ENCODE peak calls at places on chromosomes 7 and 10, in six cellular contexts. P, T, M, Y, E and O are unnamed samples.

GRCh38 chr10:11150255-11150731 is 132.6 kb downstream of the CELF2 start:
- DNase-seq in P (no peak), T (no peak), M (peak; percentile 51), Y (no peak), E (no peak), O (no peak)

GRCh38 chr7:83957333-83957732 is 237.3 kb downstream of the SEMA3A start:
- DNase-seq in P (peak; percentile 19), T (no peak), M (no peak), Y (no peak), E (no peak), O (no peak)

GRCh38 chr10:69492746-69493462 is 41.6 kb downstream of the TSPAN15 start:
- DNase-seq in P (no peak), T (peak; percentile 28), M (no peak), Y (no peak), E (no peak), O (no peak)

GRCh38 chr10:133079836-133080682 is 7.7 kb upstream of the ADGRA1 start:
- DNase-seq in P (no peak), T (no peak), M (no peak), Y (no peak), E (no peak), O (peak; percentile 62)

GRCh38 chr10:33223326-33224014 is 111.0 kb downstream of the NRP1 start:
- DNase-seq in P (no peak), T (no peak), M (no peak), Y (no peak), E (no peak), O (no peak)

GRCh38 chr10:62036186-62037081 is 134.9 kb downstream of the ARID5B start:
- DNase-seq in P (no peak), T (no peak), M (no peak), Y (no peak), E (no peak), O (peak; percentile 30)

GRCh38 chr7:12054830-12055229 is 156.3 kb upstream of the TMEM106B start:
- DNase-seq in P (no peak), T (no peak), M (no peak), Y (no peak), E (no peak), O (no peak)

GRCh38 chr7:30424536-30424935 is 54.0 kb downstream of the NOD1 start:
- DNase-seq in P (no peak), T (no peak), M (no peak), Y (no peak), E (no peak), O (no peak)

GRCh38 chr10:125997586-125997985 is 101.2 kb downstream of the FANK1 start:
- DNase-seq in P (no peak), T (no peak), M (no peak), Y (no peak), E (no peak), O (no peak)

GRCh38 chr10:129952771-129953489 is 11.1 kb downstream of the EBF3 start:
- DNase-seq in P (no peak), T (no peak), M (no peak), Y (no peak), E (no peak), O (no peak)

GRCh38 chr7:99860281-99861127 is 16.3 kb downstream of the OR2AE1 start:
- DNase-seq in P (peak; percentile 95), T (no peak), M (no peak), Y (no peak), E (no peak), O (no peak)

GRCh38 chr7:26356266-26356665 is 64.6 kb downstream of the SNX10 start:
- DNase-seq in P (no peak), T (no peak), M (no peak), Y (no peak), E (no peak), O (no peak)

GRCh38 chr10:122098924-122099323 is 110.0 kb downstream of the TACC2 start:
- DNase-seq in P (no peak), T (no peak), M (no peak), Y (no peak), E (no peak), O (no peak)

GRCh38 chr7:130622866-130623265 is 45.7 kb downstream of the COPG2 start:
- DNase-seq in P (no peak), T (no peak), M (no peak), Y (no peak), E (no peak), O (no peak)

GRCh38 chr7:79653136-79653631 is 199.7 kb upstream of the MAGI2 start:
- DNase-seq in P (no peak), T (no peak), M (no peak), Y (no peak), E (no peak), O (no peak)

GRCh38 chr7:47988496-47989386 is 9.3 kb upstream of the HUS1 start:
- DNase-seq in P (peak; percentile 16), T (no peak), M (peak; percentile 26), Y (peak; percentile 23), E (no peak), O (peak; percentile 48)

GRCh38 chr10:95650232-95650631 is 6.3 kb downstream of the ALDH18A1 start:
- DNase-seq in P (no peak), T (no peak), M (no peak), Y (no peak), E (no peak), O (no peak)

GRCh38 chr10:15704581-15704968 is 15.1 kb downstream of the ITGA8 start:
- DNase-seq in P (peak; percentile 74), T (no peak), M (no peak), Y (no peak), E (no peak), O (no peak)

GRCh38 chr10:12631216-12631615 is 281.9 kb downstream of the CAMK1D start:
- DNase-seq in P (no peak), T (no peak), M (no peak), Y (no peak), E (no peak), O (no peak)

GRCh38 chr10:104925232-104925851 is 284.3 kb downstream of the SORCS3 start:
- DNase-seq in P (peak; percentile 26), T (no peak), M (peak; percentile 60), Y (peak; percentile 70), E (no peak), O (peak; percentile 30)

GRCh38 chr10:30437039-30437781 is 3.2 kb downstream of the MAP3K8 start:
- DNase-seq in P (peak; percentile 66), T (peak; percentile 49), M (peak; percentile 61), Y (no peak), E (no peak), O (peak; percentile 24)

DNA sequence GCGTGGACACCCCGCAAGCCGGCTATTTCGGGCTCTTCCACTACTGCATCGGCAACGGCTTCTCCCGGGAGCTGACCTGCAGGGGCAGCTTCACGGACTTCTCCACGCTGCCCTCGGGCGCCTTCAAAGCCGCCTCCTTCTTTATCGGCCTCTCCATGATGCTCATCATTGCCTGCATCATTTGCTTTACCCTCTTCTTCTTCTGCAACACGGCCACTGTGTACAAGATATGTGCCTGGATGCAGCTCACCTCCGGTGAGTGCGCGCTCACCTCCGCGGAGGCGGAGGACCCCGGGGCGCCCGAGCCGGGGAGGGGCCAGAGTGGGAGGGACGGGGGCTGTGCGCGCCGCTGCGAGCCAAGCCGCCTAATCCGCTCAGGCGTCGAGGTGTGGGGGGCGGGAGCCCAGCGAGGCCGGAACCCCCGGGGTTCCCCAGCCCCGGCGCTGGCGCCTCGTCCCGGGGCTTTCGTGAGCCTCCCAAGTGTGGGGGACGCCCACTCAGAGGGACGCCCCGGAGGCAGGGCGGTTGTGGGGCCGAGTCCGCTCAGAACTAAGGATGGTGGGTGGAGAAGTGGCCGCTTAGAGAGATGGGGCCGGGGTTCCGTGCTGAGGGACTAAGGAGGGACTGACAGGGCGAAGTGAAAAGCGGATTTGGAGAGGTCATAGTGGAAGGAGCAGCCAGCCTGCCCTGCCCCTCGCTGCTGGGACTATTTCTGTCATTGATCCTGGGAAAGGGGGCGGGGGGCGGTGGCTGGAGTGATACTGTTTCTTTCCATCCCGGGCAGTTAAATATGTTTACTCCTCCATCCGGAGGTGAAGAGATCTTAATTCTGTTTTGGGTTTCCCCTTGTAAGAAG is 795 bp downstream of the LHFPL3 start:
- DNase-seq in P (no peak), T (no peak), M (no peak), Y (peak; percentile 75), E (no peak), O (no peak)
- H3K4me3 ChIP-seq in P (peak overlapping the region; percentile 18), T (no peak overlapping the region), M (no peak overlapping the region), Y (peak overlapping the region; percentile 53), E (peak overlapping the region; percentile 52), O (no peak overlapping the region)

DNA sequence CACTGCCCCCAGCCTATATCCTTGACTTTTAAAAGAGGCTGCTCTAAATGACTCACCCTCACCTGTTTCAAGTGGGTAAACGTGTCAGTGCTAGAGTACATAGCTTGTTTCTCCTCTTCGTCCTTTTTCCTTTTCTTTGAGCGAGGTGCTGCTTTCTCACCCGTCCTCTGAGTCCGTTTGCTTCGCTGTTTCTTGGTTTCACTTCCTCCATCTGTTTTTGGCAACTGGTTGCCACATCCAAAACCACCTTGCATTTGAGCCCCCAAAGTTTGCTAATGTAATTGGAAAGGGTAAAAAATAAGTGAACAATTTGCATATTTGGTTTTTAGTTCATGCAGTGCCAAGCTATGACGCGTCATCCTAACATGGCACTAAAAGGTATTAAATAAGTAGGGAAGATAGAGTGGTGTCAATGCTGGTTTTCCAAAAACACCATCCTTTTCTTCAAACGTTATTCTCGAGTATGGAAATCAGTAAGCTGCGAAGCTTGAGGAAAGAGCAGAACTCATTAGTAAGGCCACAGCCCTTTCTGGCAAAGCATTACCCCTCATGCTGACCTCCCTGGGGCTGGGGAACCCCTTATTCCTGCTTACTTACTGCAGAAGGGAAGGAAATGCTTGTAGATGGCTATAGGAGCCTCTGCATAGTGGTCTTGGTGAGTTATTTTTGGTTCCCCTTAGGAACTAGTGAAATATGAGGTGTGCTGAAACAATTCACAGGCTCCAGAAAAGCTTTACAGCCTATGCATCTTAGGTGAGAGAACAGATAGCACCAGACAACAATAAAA is 133.5 kb downstream of the GALNT11 start:
- DNase-seq in P (no peak), T (no peak), M (peak; percentile 89), Y (no peak), E (no peak), O (no peak)
- H3K4me3 ChIP-seq in P (no peak overlapping the region), T (no peak overlapping the region), M (peak overlapping the region; percentile 22), Y (no peak overlapping the region), E (no peak overlapping the region), O (no peak overlapping the region)

DNA sequence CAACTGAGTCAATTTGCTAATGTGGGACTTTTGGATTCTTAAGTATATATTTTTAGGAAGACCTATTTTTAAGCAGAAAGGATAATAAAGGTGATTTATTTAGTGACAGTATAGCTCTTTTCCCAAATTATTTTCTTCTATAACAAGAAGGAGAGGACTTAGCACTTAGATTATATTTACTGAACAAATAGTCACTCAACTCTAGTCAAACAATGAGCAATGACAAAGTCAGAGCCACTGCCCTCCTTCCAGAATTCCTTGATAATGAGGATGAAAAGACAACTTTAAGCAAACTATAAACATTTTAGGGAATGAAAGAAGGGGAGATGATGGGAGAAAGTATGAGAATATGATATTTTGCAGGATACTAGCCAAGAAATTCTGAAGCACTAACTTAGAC is 293.5 kb upstream of the YAE1 start:
- DNase-seq in P (no peak), T (no peak), M (no peak), Y (no peak), E (no peak), O (no peak)
- H3K4me3 ChIP-seq in P (no peak overlapping the region), T (no peak overlapping the region), M (no peak overlapping the region), Y (no peak overlapping the region), E (no peak overlapping the region), O (no peak overlapping the region)

DNA sequence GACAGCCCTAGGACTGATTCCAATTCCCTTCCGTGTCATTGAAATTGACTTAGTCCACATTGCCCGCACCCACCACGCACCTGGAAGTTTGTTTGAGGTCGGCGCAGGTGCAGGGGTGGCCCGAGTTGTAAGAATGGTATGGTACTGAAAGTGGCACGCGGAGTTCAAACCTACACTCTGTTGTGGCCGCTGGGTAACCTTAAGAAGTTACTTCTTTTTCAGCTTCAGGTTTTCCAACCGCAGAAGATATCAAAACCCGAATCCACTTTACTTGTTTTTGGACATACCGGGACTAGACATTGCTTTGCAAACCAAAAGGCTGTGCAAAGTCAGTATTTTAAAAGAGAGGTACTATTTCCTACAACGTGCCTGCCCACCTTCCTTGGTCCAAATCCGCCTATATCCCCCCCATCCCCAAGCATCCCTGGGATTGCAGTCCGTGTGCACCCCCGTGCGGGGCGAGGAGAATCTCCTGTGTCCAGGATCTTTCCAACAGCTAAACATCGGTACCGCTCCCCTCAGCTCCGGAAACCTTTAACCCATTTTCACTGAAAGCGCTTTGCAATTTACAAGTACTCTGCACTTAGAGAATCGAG is 1.0 kb downstream of the IGFBP3 start:
- DNase-seq in P (peak; percentile 14), T (no peak), M (no peak), Y (no peak), E (no peak), O (no peak)
- H3K4me3 ChIP-seq in P (peak overlapping the region; percentile 50), T (peak overlapping the region; percentile 84), M (no peak overlapping the region), Y (peak overlapping the region; percentile 33), E (peak overlapping the region; percentile 71), O (no peak overlapping the region)